ENCODE peak calls at places on chromosomes 2 and 18, in nine cellular contexts. One of them, this sample, is unnamed. For H3K4me1, the result is how much of the 10 kb centered on the place peaks cover.

GRCh38 chr2:43831438-43832294 is 7.0 kb downstream of the ABCG5 start:
- DNase-seq in fibroblast of lung: peak
- DNase-seq in gastrocnemius medialis: no peak
- DNase-seq in left lung: no peak
- DNase-seq in mammary epithelial cell: no peak
- DNase-seq in IMR-90: no peak
- DNase-seq in uterus: no peak
- DNase-seq in H9: no peak
- DNase-seq in psoas muscle: no peak
- DNase-seq in this sample: no peak

GRCh38 chr2:61405813-61406212 is 65.1 kb downstream of the USP34 start:
- DNase-seq in H9: no peak
- DNase-seq in mammary epithelial cell: no peak
- DNase-seq in fibroblast of lung: no peak
- DNase-seq in left lung: no peak
- DNase-seq in IMR-90: no peak
- DNase-seq in uterus: no peak
- DNase-seq in psoas muscle: no peak
- DNase-seq in gastrocnemius medialis: no peak
- DNase-seq in this sample: no peak

GRCh38 chr18:11676867-11677266 is 12.2 kb upstream of the GNAL start:
- DNase-seq in mammary epithelial cell: peak
- DNase-seq in fibroblast of lung: no peak
- DNase-seq in psoas muscle: no peak
- DNase-seq in left lung: no peak
- DNase-seq in uterus: no peak
- DNase-seq in H9: peak
- DNase-seq in IMR-90: peak
- DNase-seq in gastrocnemius medialis: no peak
- DNase-seq in this sample: peak

GRCh38 chr18:27685807-27686412 is 491.0 kb downstream of the CDH2 start:
- DNase-seq in gastrocnemius medialis: no peak
- DNase-seq in left lung: no peak
- DNase-seq in mammary epithelial cell: peak
- DNase-seq in uterus: no peak
- DNase-seq in H9: no peak
- DNase-seq in psoas muscle: no peak
- DNase-seq in fibroblast of lung: peak
- DNase-seq in IMR-90: peak
- DNase-seq in this sample: peak

GRCh38 chr2:230712443-230713330 is at the start of gene CAB39:
- DNase-seq in mammary epithelial cell: peak
- DNase-seq in IMR-90: peak
- DNase-seq in psoas muscle: peak
- DNase-seq in fibroblast of lung: peak
- DNase-seq in uterus: peak
- DNase-seq in H9: peak
- DNase-seq in left lung: peak
- DNase-seq in gastrocnemius medialis: peak
- DNase-seq in this sample: no peak

GRCh38 chr2:236177604-236177966 is 9.4 kb upstream of the GBX2 start:
- DNase-seq in mammary epithelial cell: no peak
- DNase-seq in H9: peak
- DNase-seq in left lung: no peak
- DNase-seq in uterus: no peak
- DNase-seq in IMR-90: peak
- DNase-seq in psoas muscle: peak
- DNase-seq in gastrocnemius medialis: peak
- DNase-seq in fibroblast of lung: no peak
- DNase-seq in this sample: no peak

GRCh38 chr2:73130790-73131189 is 18.0 kb upstream of the RAB11FIP5 start:
- DNase-seq in psoas muscle: no peak
- DNase-seq in fibroblast of lung: no peak
- DNase-seq in IMR-90: no peak
- DNase-seq in uterus: no peak
- DNase-seq in left lung: no peak
- DNase-seq in gastrocnemius medialis: no peak
- DNase-seq in mammary epithelial cell: no peak
- DNase-seq in H9: no peak
- DNase-seq in this sample: no peak

GRCh38 chr2:16285813-16286510 is 345.6 kb downstream of the MYCN start:
- DNase-seq in fibroblast of lung: no peak
- DNase-seq in IMR-90: no peak
- DNase-seq in H9: no peak
- DNase-seq in left lung: no peak
- DNase-seq in gastrocnemius medialis: no peak
- DNase-seq in psoas muscle: no peak
- DNase-seq in mammary epithelial cell: no peak
- DNase-seq in uterus: no peak
- DNase-seq in this sample: no peak

GRCh38 chr2:25596506-25596905 is 76.9 kb downstream of the DTNB start:
- DNase-seq in psoas muscle: no peak
- DNase-seq in H9: no peak
- DNase-seq in gastrocnemius medialis: no peak
- DNase-seq in fibroblast of lung: peak
- DNase-seq in uterus: no peak
- DNase-seq in left lung: no peak
- DNase-seq in IMR-90: peak
- DNase-seq in mammary epithelial cell: no peak
- DNase-seq in this sample: no peak

GRCh38 chr2:20061940-20062339 is 10.5 kb upstream of the LAPTM4A start:
- DNase-seq in H9: no peak
- DNase-seq in left lung: no peak
- DNase-seq in gastrocnemius medialis: no peak
- DNase-seq in psoas muscle: no peak
- DNase-seq in fibroblast of lung: no peak
- DNase-seq in mammary epithelial cell: no peak
- DNase-seq in uterus: no peak
- DNase-seq in IMR-90: no peak
- DNase-seq in this sample: no peak

GRCh38 chr2:172931256-172931894 is 144.3 kb upstream of the MAP3K20 start:
- DNase-seq in mammary epithelial cell: no peak
- DNase-seq in uterus: peak
- DNase-seq in left lung: no peak
- DNase-seq in gastrocnemius medialis: no peak
- DNase-seq in H9: no peak
- DNase-seq in fibroblast of lung: peak
- DNase-seq in IMR-90: peak
- DNase-seq in psoas muscle: no peak
- DNase-seq in this sample: peak

GRCh38 chr2:42792583-42793313 is at the start of gene HAAO:
- DNase-seq in IMR-90: no peak
- DNase-seq in psoas muscle: peak
- DNase-seq in uterus: peak
- DNase-seq in left lung: no peak
- DNase-seq in gastrocnemius medialis: no peak
- DNase-seq in mammary epithelial cell: no peak
- DNase-seq in fibroblast of lung: no peak
- DNase-seq in H9: peak
- DNase-seq in this sample: peak

GRCh38 chr2:231672617-231673347 is 35.5 kb upstream of the PTMA start:
- DNase-seq in IMR-90: peak
- DNase-seq in fibroblast of lung: peak
- DNase-seq in H9: peak
- DNase-seq in left lung: peak
- DNase-seq in mammary epithelial cell: no peak
- DNase-seq in gastrocnemius medialis: no peak
- DNase-seq in psoas muscle: no peak
- DNase-seq in uterus: peak
- DNase-seq in this sample: peak

GRCh38 chr2:1599301-1600085 is 144.8 kb downstream of the PXDN start:
- DNase-seq in psoas muscle: no peak
- DNase-seq in IMR-90: no peak
- DNase-seq in H9: no peak
- DNase-seq in uterus: no peak
- DNase-seq in left lung: no peak
- DNase-seq in fibroblast of lung: no peak
- DNase-seq in gastrocnemius medialis: no peak
- DNase-seq in mammary epithelial cell: no peak
- DNase-seq in this sample: no peak

DNA sequence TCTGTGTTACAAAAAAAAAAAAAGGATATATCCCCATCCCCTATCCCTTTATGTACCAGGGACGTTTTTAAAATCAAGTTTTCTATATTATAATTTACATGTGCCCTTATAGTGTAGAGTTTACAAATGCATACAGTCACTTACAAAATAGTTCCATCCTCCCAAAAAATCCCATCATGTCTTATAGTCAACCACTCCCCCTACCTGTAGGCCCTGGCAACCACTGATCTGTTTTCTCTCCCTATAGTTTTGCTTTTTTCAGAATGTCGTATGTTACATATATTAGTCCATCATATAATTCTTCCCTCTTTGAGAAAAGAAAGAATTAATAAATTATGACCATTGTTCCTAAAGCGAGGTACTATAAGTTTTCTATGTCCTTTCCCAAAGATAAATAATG is 17.8 kb downstream of the CFAP210 start:
- DNase-seq in left lung: no peak
- DNase-seq in fibroblast of lung: no peak
- DNase-seq in IMR-90: no peak
- DNase-seq in uterus: no peak
- DNase-seq in gastrocnemius medialis: no peak
- DNase-seq in mammary epithelial cell: no peak
- DNase-seq in H9: no peak
- DNase-seq in psoas muscle: no peak
- DNase-seq in this sample: no peak
- TF ChIP-seq CTCF in left lung: peak
- TF ChIP-seq CTCF in fibroblast of lung: peak
- TF ChIP-seq CTCF in IMR-90: no peak
- TF ChIP-seq CTCF in uterus: no peak
- TF ChIP-seq CTCF in gastrocnemius medialis: no peak
- TF ChIP-seq CTCF in mammary epithelial cell: no peak
- TF ChIP-seq CTCF in H9: peak
- TF ChIP-seq CTCF in psoas muscle: no peak
- TF ChIP-seq CTCF in this sample: no peak

GRCh38 chr2:85091838-85092237 is 41.4 kb upstream of the TCF7L1 start:
- DNase-seq in fibroblast of lung: no peak
- DNase-seq in psoas muscle: no peak
- DNase-seq in uterus: no peak
- DNase-seq in mammary epithelial cell: no peak
- DNase-seq in left lung: no peak
- DNase-seq in gastrocnemius medialis: no peak
- DNase-seq in IMR-90: no peak
- DNase-seq in H9: no peak
- DNase-seq in this sample: peak

GRCh38 chr2:85089464-85090072 is 43.6 kb upstream of the TCF7L1 start:
- DNase-seq in fibroblast of lung: no peak
- DNase-seq in left lung: no peak
- DNase-seq in gastrocnemius medialis: no peak
- DNase-seq in mammary epithelial cell: no peak
- DNase-seq in IMR-90: no peak
- DNase-seq in H9: peak
- DNase-seq in uterus: no peak
- DNase-seq in psoas muscle: no peak
- DNase-seq in this sample: no peak

GRCh38 chr2:85085563-85085962 is 47.6 kb upstream of the TCF7L1 start:
- DNase-seq in psoas muscle: no peak
- DNase-seq in uterus: no peak
- DNase-seq in gastrocnemius medialis: no peak
- DNase-seq in IMR-90: no peak
- DNase-seq in H9: no peak
- DNase-seq in left lung: no peak
- DNase-seq in fibroblast of lung: no peak
- DNase-seq in mammary epithelial cell: no peak
- DNase-seq in this sample: no peak

GRCh38 chr2:85087541-85087940 is 45.7 kb upstream of the TCF7L1 start:
- DNase-seq in left lung: no peak
- DNase-seq in IMR-90: no peak
- DNase-seq in mammary epithelial cell: no peak
- DNase-seq in psoas muscle: no peak
- DNase-seq in fibroblast of lung: no peak
- DNase-seq in gastrocnemius medialis: no peak
- DNase-seq in H9: no peak
- DNase-seq in uterus: no peak
- DNase-seq in this sample: no peak

GRCh38 chr2:85088921-85089320 is 44.3 kb upstream of the TCF7L1 start:
- DNase-seq in IMR-90: no peak
- DNase-seq in gastrocnemius medialis: no peak
- DNase-seq in left lung: no peak
- DNase-seq in fibroblast of lung: no peak
- DNase-seq in H9: peak
- DNase-seq in uterus: no peak
- DNase-seq in psoas muscle: no peak
- DNase-seq in mammary epithelial cell: no peak
- DNase-seq in this sample: no peak
- H3K27ac ChIP-seq in IMR-90: no peak
- H3K27ac ChIP-seq in gastrocnemius medialis: no peak
- H3K27ac ChIP-seq in left lung: no peak
- H3K27ac ChIP-seq in fibroblast of lung: no peak
- H3K27ac ChIP-seq in H9: no peak
- H3K27ac ChIP-seq in uterus: no peak
- H3K27ac ChIP-seq in psoas muscle: no peak
- H3K27ac ChIP-seq in mammary epithelial cell: no peak
- H3K27ac ChIP-seq in this sample: no peak

GRCh38 chr2:55581875-55582547 is 35.4 kb downstream of the PPP4R3B start:
- DNase-seq in left lung: no peak
- DNase-seq in IMR-90: peak
- DNase-seq in mammary epithelial cell: no peak
- DNase-seq in uterus: peak
- DNase-seq in psoas muscle: peak
- DNase-seq in fibroblast of lung: peak
- DNase-seq in H9: no peak
- DNase-seq in gastrocnemius medialis: peak
- DNase-seq in this sample: no peak

GRCh38 chr2:55585451-55586079 is 31.9 kb downstream of the PPP4R3B start:
- DNase-seq in gastrocnemius medialis: no peak
- DNase-seq in IMR-90: peak
- DNase-seq in fibroblast of lung: peak
- DNase-seq in psoas muscle: no peak
- DNase-seq in uterus: no peak
- DNase-seq in left lung: no peak
- DNase-seq in mammary epithelial cell: peak
- DNase-seq in H9: no peak
- DNase-seq in this sample: peak

DNA sequence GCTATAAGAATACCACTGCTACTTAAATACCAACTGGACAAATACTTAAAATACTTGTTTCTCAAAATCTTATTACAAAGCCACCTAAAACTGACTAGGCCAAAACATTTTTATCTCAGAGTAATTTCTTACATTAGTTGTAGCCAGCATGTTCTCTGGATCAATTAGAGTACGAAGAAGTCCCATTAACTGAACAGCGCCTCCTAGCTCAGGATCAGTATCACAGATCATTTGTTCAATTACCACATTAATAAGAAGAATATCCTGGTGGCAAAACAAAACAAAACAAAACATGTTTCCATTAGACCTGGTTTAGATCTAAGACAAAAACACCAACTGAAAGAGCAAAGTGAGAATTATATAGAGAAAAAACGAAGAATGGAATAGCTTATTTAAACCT is 36.0 kb downstream of the PPP4R3B start:
- DNase-seq in left lung: no peak
- DNase-seq in uterus: no peak
- DNase-seq in gastrocnemius medialis: no peak
- DNase-seq in IMR-90: no peak
- DNase-seq in psoas muscle: no peak
- DNase-seq in H9: no peak
- DNase-seq in mammary epithelial cell: no peak
- DNase-seq in fibroblast of lung: no peak
- DNase-seq in this sample: no peak
- H3K4me1 ChIP-seq in left lung: under half
- H3K4me1 ChIP-seq in uterus: under half
- H3K4me1 ChIP-seq in gastrocnemius medialis: under half
- H3K4me1 ChIP-seq in IMR-90: under half
- H3K4me1 ChIP-seq in psoas muscle: under half
- H3K4me1 ChIP-seq in H9: under half
- H3K4me1 ChIP-seq in mammary epithelial cell: under half
- H3K4me1 ChIP-seq in fibroblast of lung: under half
- H3K4me1 ChIP-seq in this sample: under half

GRCh38 chr2:108383146-108383830 is 5.5 kb downstream of the SULT1C4 start:
- DNase-seq in fibroblast of lung: peak
- DNase-seq in H9: no peak
- DNase-seq in gastrocnemius medialis: no peak
- DNase-seq in mammary epithelial cell: peak
- DNase-seq in IMR-90: no peak
- DNase-seq in left lung: no peak
- DNase-seq in uterus: no peak
- DNase-seq in psoas muscle: no peak
- DNase-seq in this sample: no peak
- TF ChIP-seq CTCF in fibroblast of lung: no peak
- TF ChIP-seq CTCF in H9: peak
- TF ChIP-seq CTCF in gastrocnemius medialis: no peak
- TF ChIP-seq CTCF in mammary epithelial cell: peak
- TF ChIP-seq CTCF in IMR-90: no peak
- TF ChIP-seq CTCF in left lung: no peak
- TF ChIP-seq CTCF in uterus: no peak
- TF ChIP-seq CTCF in psoas muscle: no peak
- TF ChIP-seq CTCF in this sample: peak

This sample was measured in foreskin keratinocyte.